ENCODE peak calls at places on chromosomes 4 and X, in ten cellular contexts. One of them, this sample, is unnamed.

GRCh38 chr4:11814758-11815157 is 386.1 kb upstream of the HS3ST1 start:
- DNase-seq in heart right ventricle: no peak
- DNase-seq in activated T-helper 1 cell treated with Interleukin-2 at 50 U/mL for 16 hours: no peak
- DNase-seq in NCI-H460: no peak
- DNase-seq in RCC 7860: no peak
- DNase-seq in M059J: no peak
- DNase-seq in HT1080: no peak
- DNase-seq in HuH-7: no peak
- DNase-seq in GM20000: no peak
- DNase-seq in immature natural killer cell: no peak
- DNase-seq in this sample: peak

GRCh38 chr4:187603093-187603395 is 392.5 kb upstream of the ZFP42 start:
- DNase-seq in RCC 7860: no peak
- DNase-seq in activated T-helper 1 cell treated with Interleukin-2 at 50 U/mL for 16 hours: no peak
- DNase-seq in M059J: peak
- DNase-seq in immature natural killer cell: no peak
- DNase-seq in heart right ventricle: no peak
- DNase-seq in HT1080: peak
- DNase-seq in HuH-7: no peak
- DNase-seq in NCI-H460: no peak
- DNase-seq in GM20000: no peak
- DNase-seq in this sample: no peak

GRCh38 chr4:8230891-8231290 is 31.8 kb downstream of the SH3TC1 start:
- DNase-seq in M059J: no peak
- DNase-seq in HT1080: no peak
- DNase-seq in activated T-helper 1 cell treated with Interleukin-2 at 50 U/mL for 16 hours: no peak
- DNase-seq in RCC 7860: no peak
- DNase-seq in NCI-H460: no peak
- DNase-seq in immature natural killer cell: no peak
- DNase-seq in GM20000: no peak
- DNase-seq in heart right ventricle: no peak
- DNase-seq in HuH-7: no peak
- DNase-seq in this sample: no peak

GRCh38 chr4:132992686-132993085 is 156.4 kb upstream of the PCDH10 start:
- DNase-seq in heart right ventricle: no peak
- DNase-seq in HT1080: peak
- DNase-seq in GM20000: no peak
- DNase-seq in activated T-helper 1 cell treated with Interleukin-2 at 50 U/mL for 16 hours: no peak
- DNase-seq in RCC 7860: no peak
- DNase-seq in immature natural killer cell: no peak
- DNase-seq in HuH-7: no peak
- DNase-seq in M059J: no peak
- DNase-seq in NCI-H460: no peak
- DNase-seq in this sample: no peak

GRCh38 chr4:151652841-151653547 is 107.8 kb downstream of the GATB start:
- DNase-seq in NCI-H460: no peak
- DNase-seq in HT1080: no peak
- DNase-seq in heart right ventricle: no peak
- DNase-seq in M059J: no peak
- DNase-seq in RCC 7860: no peak
- DNase-seq in GM20000: no peak
- DNase-seq in activated T-helper 1 cell treated with Interleukin-2 at 50 U/mL for 16 hours: no peak
- DNase-seq in immature natural killer cell: no peak
- DNase-seq in HuH-7: no peak
- DNase-seq in this sample: no peak

GRCh38 chrX:136659174-136659573 is 11.2 kb downstream of the CD40LG start:
- DNase-seq in activated T-helper 1 cell treated with Interleukin-2 at 50 U/mL for 16 hours: no peak
- DNase-seq in NCI-H460: no peak
- DNase-seq in immature natural killer cell: no peak
- DNase-seq in RCC 7860: no peak
- DNase-seq in HuH-7: no peak
- DNase-seq in heart right ventricle: no peak
- DNase-seq in GM20000: no peak
- DNase-seq in M059J: no peak
- DNase-seq in HT1080: no peak
- DNase-seq in this sample: no peak

GRCh38 chrX:69362889-69363288 is 141.2 kb upstream of the NALF2 start:
- DNase-seq in GM20000: no peak
- DNase-seq in RCC 7860: no peak
- DNase-seq in immature natural killer cell: no peak
- DNase-seq in HuH-7: no peak
- DNase-seq in heart right ventricle: no peak
- DNase-seq in HT1080: no peak
- DNase-seq in NCI-H460: no peak
- DNase-seq in activated T-helper 1 cell treated with Interleukin-2 at 50 U/mL for 16 hours: no peak
- DNase-seq in M059J: peak
- DNase-seq in this sample: no peak

GRCh38 chr4:145351922-145352321 is 129.7 kb upstream of the SMAD1 start:
- DNase-seq in RCC 7860: no peak
- DNase-seq in HuH-7: no peak
- DNase-seq in M059J: no peak
- DNase-seq in GM20000: no peak
- DNase-seq in heart right ventricle: no peak
- DNase-seq in activated T-helper 1 cell treated with Interleukin-2 at 50 U/mL for 16 hours: no peak
- DNase-seq in HT1080: no peak
- DNase-seq in NCI-H460: no peak
- DNase-seq in immature natural killer cell: no peak
- DNase-seq in this sample: no peak

GRCh38 chr4:40912455-40913055 is 162.8 kb downstream of the NSUN7 start:
- DNase-seq in NCI-H460: no peak
- DNase-seq in M059J: no peak
- DNase-seq in HuH-7: no peak
- DNase-seq in GM20000: no peak
- DNase-seq in RCC 7860: no peak
- DNase-seq in heart right ventricle: no peak
- DNase-seq in HT1080: no peak
- DNase-seq in immature natural killer cell: no peak
- DNase-seq in activated T-helper 1 cell treated with Interleukin-2 at 50 U/mL for 16 hours: no peak
- DNase-seq in this sample: no peak

GRCh38 chr4:148747721-148748268 is 305.6 kb upstream of the NR3C2 start:
- DNase-seq in immature natural killer cell: no peak
- DNase-seq in NCI-H460: no peak
- DNase-seq in HuH-7: no peak
- DNase-seq in heart right ventricle: no peak
- DNase-seq in activated T-helper 1 cell treated with Interleukin-2 at 50 U/mL for 16 hours: no peak
- DNase-seq in HT1080: no peak
- DNase-seq in M059J: no peak
- DNase-seq in RCC 7860: no peak
- DNase-seq in GM20000: no peak
- DNase-seq in this sample: no peak

GRCh38 chr4:145956288-145956890 is 17.8 kb upstream of the ZNF827 start:
- DNase-seq in heart right ventricle: no peak
- DNase-seq in NCI-H460: peak
- DNase-seq in activated T-helper 1 cell treated with Interleukin-2 at 50 U/mL for 16 hours: no peak
- DNase-seq in immature natural killer cell: peak
- DNase-seq in HuH-7: peak
- DNase-seq in RCC 7860: peak
- DNase-seq in GM20000: peak
- DNase-seq in HT1080: peak
- DNase-seq in M059J: peak
- DNase-seq in this sample: no peak

GRCh38 chr4:89788243-89789072 is 48.5 kb downstream of the SNCA start:
- DNase-seq in NCI-H460: no peak
- DNase-seq in activated T-helper 1 cell treated with Interleukin-2 at 50 U/mL for 16 hours: no peak
- DNase-seq in heart right ventricle: peak
- DNase-seq in HT1080: peak
- DNase-seq in immature natural killer cell: no peak
- DNase-seq in GM20000: no peak
- DNase-seq in RCC 7860: peak
- DNase-seq in HuH-7: no peak
- DNase-seq in M059J: peak
- DNase-seq in this sample: no peak

GRCh38 chr4:186898367-186898766 is 174.7 kb upstream of the FAT1 start:
- DNase-seq in HT1080: no peak
- DNase-seq in GM20000: no peak
- DNase-seq in HuH-7: no peak
- DNase-seq in NCI-H460: no peak
- DNase-seq in activated T-helper 1 cell treated with Interleukin-2 at 50 U/mL for 16 hours: no peak
- DNase-seq in heart right ventricle: no peak
- DNase-seq in immature natural killer cell: no peak
- DNase-seq in RCC 7860: no peak
- DNase-seq in M059J: no peak
- DNase-seq in this sample: no peak

GRCh38 chr4:37584087-37584486 is 102.1 kb downstream of the RELL1 start:
- DNase-seq in immature natural killer cell: no peak
- DNase-seq in M059J: no peak
- DNase-seq in activated T-helper 1 cell treated with Interleukin-2 at 50 U/mL for 16 hours: no peak
- DNase-seq in GM20000: no peak
- DNase-seq in heart right ventricle: no peak
- DNase-seq in HT1080: no peak
- DNase-seq in RCC 7860: no peak
- DNase-seq in HuH-7: no peak
- DNase-seq in NCI-H460: no peak
- DNase-seq in this sample: no peak

GRCh38 chr4:53777244-53777984 is 186.1 kb upstream of the LNX1 start:
- DNase-seq in HT1080: peak
- DNase-seq in RCC 7860: no peak
- DNase-seq in immature natural killer cell: no peak
- DNase-seq in heart right ventricle: no peak
- DNase-seq in GM20000: no peak
- DNase-seq in activated T-helper 1 cell treated with Interleukin-2 at 50 U/mL for 16 hours: no peak
- DNase-seq in M059J: peak
- DNase-seq in HuH-7: no peak
- DNase-seq in NCI-H460: no peak
- DNase-seq in this sample: no peak

GRCh38 chrX:77639820-77640219 is 146.2 kb downstream of the ATRX start:
- DNase-seq in RCC 7860: no peak
- DNase-seq in immature natural killer cell: no peak
- DNase-seq in M059J: no peak
- DNase-seq in GM20000: no peak
- DNase-seq in NCI-H460: no peak
- DNase-seq in activated T-helper 1 cell treated with Interleukin-2 at 50 U/mL for 16 hours: no peak
- DNase-seq in heart right ventricle: no peak
- DNase-seq in HT1080: no peak
- DNase-seq in HuH-7: no peak
- DNase-seq in this sample: no peak

GRCh38 chr4:140718240-140718639 is 37.9 kb downstream of the TBC1D9 start:
- DNase-seq in activated T-helper 1 cell treated with Interleukin-2 at 50 U/mL for 16 hours: no peak
- DNase-seq in heart right ventricle: no peak
- DNase-seq in M059J: peak
- DNase-seq in RCC 7860: peak
- DNase-seq in immature natural killer cell: no peak
- DNase-seq in NCI-H460: no peak
- DNase-seq in HT1080: peak
- DNase-seq in HuH-7: no peak
- DNase-seq in GM20000: no peak
- DNase-seq in this sample: no peak

GRCh38 chr4:81754169-81754568 is 282.5 kb upstream of the RASGEF1B start:
- DNase-seq in GM20000: no peak
- DNase-seq in RCC 7860: no peak
- DNase-seq in NCI-H460: no peak
- DNase-seq in HT1080: no peak
- DNase-seq in activated T-helper 1 cell treated with Interleukin-2 at 50 U/mL for 16 hours: no peak
- DNase-seq in heart right ventricle: no peak
- DNase-seq in immature natural killer cell: no peak
- DNase-seq in HuH-7: no peak
- DNase-seq in M059J: no peak
- DNase-seq in this sample: no peak

GRCh38 chr4:141971854-141972253 is 335.5 kb downstream of the IL15 start:
- DNase-seq in activated T-helper 1 cell treated with Interleukin-2 at 50 U/mL for 16 hours: no peak
- DNase-seq in NCI-H460: no peak
- DNase-seq in M059J: peak
- DNase-seq in HT1080: no peak
- DNase-seq in HuH-7: no peak
- DNase-seq in immature natural killer cell: no peak
- DNase-seq in GM20000: no peak
- DNase-seq in heart right ventricle: no peak
- DNase-seq in RCC 7860: no peak
- DNase-seq in this sample: no peak

GRCh38 chr4:123643691-123644090 is 247.1 kb downstream of the SPRY1 start:
- DNase-seq in M059J: no peak
- DNase-seq in NCI-H460: no peak
- DNase-seq in heart right ventricle: no peak
- DNase-seq in GM20000: no peak
- DNase-seq in HT1080: no peak
- DNase-seq in RCC 7860: no peak
- DNase-seq in activated T-helper 1 cell treated with Interleukin-2 at 50 U/mL for 16 hours: no peak
- DNase-seq in immature natural killer cell: no peak
- DNase-seq in HuH-7: no peak
- DNase-seq in this sample: no peak